ENCODE peak calls at places on chromosomes 3 and 15, in seven cellular contexts. G is brain microvascular endothelial cell, X is mammary epithelial cell, P is ELF-1, Q is neuronal stem cell, T is neural progenitor cell, H is GM20000. A is an unnamed sample.

GRCh38 chr3:149085828-149086231 is 503 bp downstream of the HLTF start:
- DNase-seq in G (peak), X (peak), P (no peak), Q (no peak), T (peak), H (peak), A (no peak)

GRCh38 chr3:31225923-31226322 is 306.8 kb upstream of the STT3B start:
- DNase-seq in G (no peak), X (no peak), P (no peak), Q (no peak), T (no peak), H (no peak), A (no peak)

GRCh38 chr3:110955301-110955880 is 116.2 kb upstream of the NECTIN3 start:
- DNase-seq in G (peak), X (no peak), P (no peak), Q (no peak), T (no peak), H (no peak), A (no peak)

GRCh38 chr15:49902791-49903481 is 216.1 kb downstream of the ATP8B4 start:
- DNase-seq in G (peak), X (peak), P (no peak), Q (no peak), T (no peak), H (no peak), A (no peak)

GRCh38 chr3:188319569-188319968 is 165.6 kb downstream of the LPP start:
- DNase-seq in G (no peak), X (peak), P (no peak), Q (no peak), T (no peak), H (no peak), A (no peak)

GRCh38 chr15:73336756-73337155 is 32.0 kb downstream of the HCN4 start:
- DNase-seq in G (no peak), X (no peak), P (no peak), Q (no peak), T (no peak), H (no peak), A (no peak)

GRCh38 chr15:38768970-38769369 is 204.4 kb upstream of the RASGRP1 start:
- DNase-seq in G (peak), X (no peak), P (peak), Q (peak), T (peak), H (no peak), A (no peak)

GRCh38 chr3:100352296-100353178 is 18.0 kb downstream of the NIT2 start:
- DNase-seq in G (no peak), X (peak), P (no peak), Q (no peak), T (no peak), H (no peak), A (no peak)

GRCh38 chr3:193014961-193015360 is 97.3 kb upstream of the MB21D2 start:
- DNase-seq in G (no peak), X (no peak), P (no peak), Q (no peak), T (no peak), H (no peak), A (no peak)

GRCh38 chr3:166304509-166305063 is 467.4 kb upstream of the BCHE start:
- DNase-seq in G (no peak), X (no peak), P (no peak), Q (no peak), T (no peak), H (no peak), A (no peak)

GRCh38 chr15:99092554-99093172 is 12.2 kb upstream of the SYNM start:
- DNase-seq in G (no peak), X (no peak), P (no peak), Q (no peak), T (no peak), H (no peak), A (no peak)

A was measured in GM06990.